ENCODE peak calls at places on chromosome 1, in nine cellular contexts. One of them, this sample, is unnamed.

GRCh38 chr1:158095737-158096335 is 84.9 kb upstream of the CD1D start:
- DNase-seq in GM23248: peak; percentile 56
- DNase-seq in tibial nerve: no peak
- DNase-seq in right cardiac atrium: no peak
- DNase-seq in CD8-positive, alpha-beta memory T cell: no peak
- DNase-seq in CD8-positive, alpha-beta T cell: peak; percentile 26
- DNase-seq in cardiac muscle cell: peak; percentile 35
- DNase-seq in astrocyte: no peak
- DNase-seq in DND-41: peak; percentile 56
- DNase-seq in this sample: no peak

GRCh38 chr1:228868731-228869024 is 133.4 kb downstream of the RHOU start:
- DNase-seq in CD8-positive, alpha-beta T cell: no peak
- DNase-seq in cardiac muscle cell: no peak
- DNase-seq in right cardiac atrium: no peak
- DNase-seq in DND-41: no peak
- DNase-seq in astrocyte: no peak
- DNase-seq in tibial nerve: no peak
- DNase-seq in GM23248: no peak
- DNase-seq in CD8-positive, alpha-beta memory T cell: no peak
- DNase-seq in this sample: no peak

GRCh38 chr1:82848043-82848442 is 1047.3 kb downstream of the ADGRL2 start:
- DNase-seq in CD8-positive, alpha-beta T cell: no peak
- DNase-seq in tibial nerve: no peak
- DNase-seq in astrocyte: no peak
- DNase-seq in cardiac muscle cell: no peak
- DNase-seq in CD8-positive, alpha-beta memory T cell: no peak
- DNase-seq in GM23248: no peak
- DNase-seq in DND-41: no peak
- DNase-seq in right cardiac atrium: no peak
- DNase-seq in this sample: no peak

GRCh38 chr1:72601035-72601674 is 318.8 kb upstream of the NEGR1 start:
- DNase-seq in cardiac muscle cell: no peak
- DNase-seq in tibial nerve: no peak
- DNase-seq in GM23248: no peak
- DNase-seq in CD8-positive, alpha-beta T cell: no peak
- DNase-seq in DND-41: no peak
- DNase-seq in CD8-positive, alpha-beta memory T cell: no peak
- DNase-seq in astrocyte: no peak
- DNase-seq in right cardiac atrium: no peak
- DNase-seq in this sample: no peak

GRCh38 chr1:228802386-228803221 is 67.3 kb downstream of the RHOU start:
- DNase-seq in right cardiac atrium: peak; percentile 62
- DNase-seq in astrocyte: no peak
- DNase-seq in CD8-positive, alpha-beta T cell: no peak
- DNase-seq in tibial nerve: peak; percentile 18
- DNase-seq in DND-41: no peak
- DNase-seq in GM23248: peak; percentile 11
- DNase-seq in CD8-positive, alpha-beta memory T cell: no peak
- DNase-seq in cardiac muscle cell: no peak
- DNase-seq in this sample: no peak

GRCh38 chr1:84642776-84643175 is 47.5 kb downstream of the SSX2IP start:
- DNase-seq in CD8-positive, alpha-beta memory T cell: no peak
- DNase-seq in tibial nerve: no peak
- DNase-seq in DND-41: no peak
- DNase-seq in GM23248: no peak
- DNase-seq in right cardiac atrium: no peak
- DNase-seq in CD8-positive, alpha-beta T cell: no peak
- DNase-seq in cardiac muscle cell: peak; percentile 36
- DNase-seq in astrocyte: no peak
- DNase-seq in this sample: no peak

GRCh38 chr1:56833088-56833487 is 13.9 kb upstream of the FYB2 start:
- DNase-seq in CD8-positive, alpha-beta memory T cell: no peak
- DNase-seq in right cardiac atrium: no peak
- DNase-seq in CD8-positive, alpha-beta T cell: no peak
- DNase-seq in DND-41: no peak
- DNase-seq in GM23248: no peak
- DNase-seq in astrocyte: no peak
- DNase-seq in cardiac muscle cell: no peak
- DNase-seq in tibial nerve: no peak
- DNase-seq in this sample: no peak

GRCh38 chr1:47415728-47416318 is at the start of gene FOXE3:
- DNase-seq in CD8-positive, alpha-beta T cell: no peak
- DNase-seq in right cardiac atrium: no peak
- DNase-seq in astrocyte: no peak
- DNase-seq in GM23248: no peak
- DNase-seq in DND-41: no peak
- DNase-seq in cardiac muscle cell: no peak
- DNase-seq in CD8-positive, alpha-beta memory T cell: no peak
- DNase-seq in tibial nerve: no peak
- DNase-seq in this sample: no peak

GRCh38 chr1:115302390-115302961 is 35.6 kb downstream of the NGF start:
- DNase-seq in GM23248: peak; percentile 96
- DNase-seq in CD8-positive, alpha-beta T cell: no peak
- DNase-seq in right cardiac atrium: peak; percentile 36
- DNase-seq in cardiac muscle cell: no peak
- DNase-seq in astrocyte: peak; percentile 93
- DNase-seq in tibial nerve: peak; percentile 28
- DNase-seq in CD8-positive, alpha-beta memory T cell: no peak
- DNase-seq in DND-41: no peak
- DNase-seq in this sample: no peak

GRCh38 chr1:156477526-156478249 is 22.9 kb downstream of the MEF2D start:
- DNase-seq in GM23248: peak; percentile 66
- DNase-seq in CD8-positive, alpha-beta T cell: no peak
- DNase-seq in astrocyte: no peak
- DNase-seq in DND-41: no peak
- DNase-seq in CD8-positive, alpha-beta memory T cell: no peak
- DNase-seq in tibial nerve: no peak
- DNase-seq in cardiac muscle cell: no peak
- DNase-seq in right cardiac atrium: no peak
- DNase-seq in this sample: no peak

GRCh38 chr1:3735027-3735682 is 17.1 kb upstream of the CCDC27 start:
- DNase-seq in GM23248: no peak
- DNase-seq in tibial nerve: no peak
- DNase-seq in astrocyte: no peak
- DNase-seq in CD8-positive, alpha-beta memory T cell: no peak
- DNase-seq in right cardiac atrium: no peak
- DNase-seq in cardiac muscle cell: no peak
- DNase-seq in CD8-positive, alpha-beta T cell: no peak
- DNase-seq in DND-41: no peak
- DNase-seq in this sample: no peak

GRCh38 chr1:209040351-209040750 is 543.2 kb upstream of the CAMK1G start:
- DNase-seq in CD8-positive, alpha-beta memory T cell: no peak
- DNase-seq in GM23248: peak; percentile 40
- DNase-seq in CD8-positive, alpha-beta T cell: no peak
- DNase-seq in DND-41: no peak
- DNase-seq in astrocyte: no peak
- DNase-seq in tibial nerve: no peak
- DNase-seq in cardiac muscle cell: no peak
- DNase-seq in right cardiac atrium: no peak
- DNase-seq in this sample: no peak

GRCh38 chr1:155678027-155678426 is 10.5 kb downstream of the YY1AP1 start:
- DNase-seq in CD8-positive, alpha-beta T cell: no peak
- DNase-seq in astrocyte: no peak
- DNase-seq in CD8-positive, alpha-beta memory T cell: no peak
- DNase-seq in GM23248: no peak
- DNase-seq in cardiac muscle cell: no peak
- DNase-seq in tibial nerve: no peak
- DNase-seq in right cardiac atrium: no peak
- DNase-seq in DND-41: no peak
- DNase-seq in this sample: no peak

GRCh38 chr1:154622503-154623039 is 14.6 kb upstream of the ADAR start:
- DNase-seq in cardiac muscle cell: no peak
- DNase-seq in right cardiac atrium: no peak
- DNase-seq in astrocyte: no peak
- DNase-seq in GM23248: no peak
- DNase-seq in CD8-positive, alpha-beta T cell: no peak
- DNase-seq in tibial nerve: no peak
- DNase-seq in DND-41: no peak
- DNase-seq in CD8-positive, alpha-beta memory T cell: no peak
- DNase-seq in this sample: no peak

GRCh38 chr1:37448691-37449417 is 25.5 kb upstream of the ZC3H12A start:
- DNase-seq in GM23248: peak; percentile 60
- DNase-seq in tibial nerve: no peak
- DNase-seq in CD8-positive, alpha-beta memory T cell: no peak
- DNase-seq in CD8-positive, alpha-beta T cell: no peak
- DNase-seq in astrocyte: no peak
- DNase-seq in cardiac muscle cell: no peak
- DNase-seq in right cardiac atrium: no peak
- DNase-seq in DND-41: no peak
- DNase-seq in this sample: no peak

GRCh38 chr1:156627313-156627880 is 8.2 kb downstream of the HAPLN2 start:
- DNase-seq in right cardiac atrium: no peak
- DNase-seq in GM23248: peak; percentile 59
- DNase-seq in DND-41: peak; percentile 50
- DNase-seq in CD8-positive, alpha-beta memory T cell: peak; percentile 53
- DNase-seq in astrocyte: peak; percentile 23
- DNase-seq in tibial nerve: no peak
- DNase-seq in CD8-positive, alpha-beta T cell: peak; percentile 42
- DNase-seq in cardiac muscle cell: peak; percentile 63
- DNase-seq in this sample: no peak

GRCh38 chr1:221419513-221420088 is 322.3 kb downstream of the DUSP10 start:
- DNase-seq in tibial nerve: no peak
- DNase-seq in cardiac muscle cell: no peak
- DNase-seq in right cardiac atrium: no peak
- DNase-seq in CD8-positive, alpha-beta T cell: no peak
- DNase-seq in CD8-positive, alpha-beta memory T cell: no peak
- DNase-seq in GM23248: peak; percentile 91
- DNase-seq in astrocyte: peak; percentile 96
- DNase-seq in DND-41: no peak
- DNase-seq in this sample: no peak

GRCh38 chr1:16907870-16908758 is 12.3 kb downstream of the RNU1-2 start:
- DNase-seq in tibial nerve: no peak
- DNase-seq in GM23248: no peak
- DNase-seq in astrocyte: no peak
- DNase-seq in cardiac muscle cell: no peak
- DNase-seq in CD8-positive, alpha-beta memory T cell: no peak
- DNase-seq in right cardiac atrium: no peak
- DNase-seq in DND-41: no peak
- DNase-seq in CD8-positive, alpha-beta T cell: no peak
- DNase-seq in this sample: no peak

GRCh38 chr1:67626495-67627235 is 58.3 kb upstream of the GADD45A start:
- DNase-seq in CD8-positive, alpha-beta T cell: no peak
- DNase-seq in CD8-positive, alpha-beta memory T cell: no peak
- DNase-seq in right cardiac atrium: no peak
- DNase-seq in DND-41: no peak
- DNase-seq in astrocyte: peak; percentile 80
- DNase-seq in tibial nerve: no peak
- DNase-seq in GM23248: peak; percentile 67
- DNase-seq in cardiac muscle cell: no peak
- DNase-seq in this sample: no peak

GRCh38 chr1:36971832-36972231 is 62.5 kb downstream of the GRIK3 start:
- DNase-seq in cardiac muscle cell: no peak
- DNase-seq in tibial nerve: no peak
- DNase-seq in GM23248: no peak
- DNase-seq in astrocyte: no peak
- DNase-seq in CD8-positive, alpha-beta T cell: no peak
- DNase-seq in right cardiac atrium: no peak
- DNase-seq in DND-41: no peak
- DNase-seq in CD8-positive, alpha-beta memory T cell: no peak
- DNase-seq in this sample: no peak

GRCh38 chr1:230157409-230158390 is 90.7 kb downstream of the GALNT2 start:
- DNase-seq in CD8-positive, alpha-beta memory T cell: no peak
- DNase-seq in right cardiac atrium: no peak
- DNase-seq in tibial nerve: no peak
- DNase-seq in cardiac muscle cell: no peak
- DNase-seq in astrocyte: no peak
- DNase-seq in GM23248: no peak
- DNase-seq in DND-41: no peak
- DNase-seq in CD8-positive, alpha-beta T cell: no peak
- DNase-seq in this sample: no peak

GRCh38 chr1:65955071-65955470 is 162.4 kb downstream of the PDE4B start:
- DNase-seq in CD8-positive, alpha-beta T cell: no peak
- DNase-seq in astrocyte: no peak
- DNase-seq in GM23248: no peak
- DNase-seq in right cardiac atrium: no peak
- DNase-seq in tibial nerve: no peak
- DNase-seq in DND-41: no peak
- DNase-seq in CD8-positive, alpha-beta memory T cell: no peak
- DNase-seq in cardiac muscle cell: no peak
- DNase-seq in this sample: no peak

GRCh38 chr1:15816674-15817073 is 9.2 kb upstream of the UQCRHL start:
- DNase-seq in GM23248: peak; percentile 34
- DNase-seq in CD8-positive, alpha-beta T cell: no peak
- DNase-seq in CD8-positive, alpha-beta memory T cell: no peak
- DNase-seq in astrocyte: no peak
- DNase-seq in right cardiac atrium: no peak
- DNase-seq in DND-41: no peak
- DNase-seq in tibial nerve: no peak
- DNase-seq in cardiac muscle cell: no peak
- DNase-seq in this sample: no peak
- H3K4me1 ChIP-seq in GM23248: peaks cover 10% of the 10 kb centered on the region
- H3K4me1 ChIP-seq in CD8-positive, alpha-beta T cell: no peaks in the 10 kb centered on the region
- H3K4me1 ChIP-seq in CD8-positive, alpha-beta memory T cell: no peaks in the 10 kb centered on the region
- H3K4me1 ChIP-seq in astrocyte: no peaks in the 10 kb centered on the region
- H3K4me1 ChIP-seq in right cardiac atrium: no peaks in the 10 kb centered on the region
- H3K4me1 ChIP-seq in DND-41: no peaks in the 10 kb centered on the region
- H3K4me1 ChIP-seq in tibial nerve: no peaks in the 10 kb centered on the region
- H3K4me1 ChIP-seq in cardiac muscle cell: no peaks in the 10 kb centered on the region
- H3K4me1 ChIP-seq in this sample: no peaks in the 10 kb centered on the region

GRCh38 chr1:5880630-5881405 is 111.4 kb downstream of the NPHP4 start:
- DNase-seq in tibial nerve: no peak
- DNase-seq in GM23248: no peak
- DNase-seq in astrocyte: no peak
- DNase-seq in CD8-positive, alpha-beta T cell: no peak
- DNase-seq in right cardiac atrium: no peak
- DNase-seq in CD8-positive, alpha-beta memory T cell: peak; percentile 22
- DNase-seq in DND-41: no peak
- DNase-seq in cardiac muscle cell: no peak
- DNase-seq in this sample: no peak
- H3K4me1 ChIP-seq in tibial nerve: no peaks in the 10 kb centered on the region
- H3K4me1 ChIP-seq in GM23248: no peaks in the 10 kb centered on the region
- H3K4me1 ChIP-seq in astrocyte: no peaks in the 10 kb centered on the region
- H3K4me1 ChIP-seq in CD8-positive, alpha-beta T cell: no peaks in the 10 kb centered on the region
- H3K4me1 ChIP-seq in right cardiac atrium: no peaks in the 10 kb centered on the region
- H3K4me1 ChIP-seq in CD8-positive, alpha-beta memory T cell: no peaks in the 10 kb centered on the region
- H3K4me1 ChIP-seq in DND-41: no peaks in the 10 kb centered on the region
- H3K4me1 ChIP-seq in cardiac muscle cell: peaks cover 5% of the 10 kb centered on the region
- H3K4me1 ChIP-seq in this sample: no peaks in the 10 kb centered on the region

DNA sequence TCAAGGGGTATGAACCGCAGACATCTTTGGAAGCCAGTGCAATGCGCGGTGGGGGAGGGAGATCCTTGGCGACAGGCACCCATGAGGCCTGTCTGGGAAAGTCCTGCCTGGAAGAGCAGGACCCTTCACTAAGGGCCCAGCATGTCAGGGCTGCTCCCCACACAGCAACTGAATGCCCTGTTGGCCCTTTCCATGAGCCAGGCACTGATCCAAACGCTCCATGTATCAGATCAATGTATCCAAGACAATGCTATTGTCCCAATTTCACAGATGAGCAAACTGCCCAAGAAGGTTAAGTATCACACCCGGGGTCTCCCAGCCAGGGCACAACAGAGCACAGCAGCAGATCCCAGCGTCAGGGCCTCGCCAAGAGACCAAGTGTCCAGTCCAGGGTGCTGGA is 328.1 kb downstream of the NPHP4 start:
- DNase-seq in GM23248: no peak
- DNase-seq in cardiac muscle cell: no peak
- DNase-seq in astrocyte: no peak
- DNase-seq in right cardiac atrium: no peak
- DNase-seq in CD8-positive, alpha-beta T cell: no peak
- DNase-seq in CD8-positive, alpha-beta memory T cell: no peak
- DNase-seq in tibial nerve: no peak
- DNase-seq in DND-41: no peak
- DNase-seq in this sample: no peak
- H3K4me1 ChIP-seq in GM23248: no peaks in the 10 kb centered on the region
- H3K4me1 ChIP-seq in cardiac muscle cell: no peaks in the 10 kb centered on the region
- H3K4me1 ChIP-seq in astrocyte: no peaks in the 10 kb centered on the region
- H3K4me1 ChIP-seq in right cardiac atrium: peaks cover 2% of the 10 kb centered on the region
- H3K4me1 ChIP-seq in CD8-positive, alpha-beta T cell: peaks cover 35% of the 10 kb centered on the region
- H3K4me1 ChIP-seq in CD8-positive, alpha-beta memory T cell: peaks cover 23% of the 10 kb centered on the region
- H3K4me1 ChIP-seq in tibial nerve: no peaks in the 10 kb centered on the region
- H3K4me1 ChIP-seq in DND-41: no peaks in the 10 kb centered on the region
- H3K4me1 ChIP-seq in this sample: no peaks in the 10 kb centered on the region

GRCh38 chr1:224623310-224623714 is 7.2 kb downstream of the CNIH3 start:
- DNase-seq in astrocyte: peak; percentile 77
- DNase-seq in CD8-positive, alpha-beta T cell: no peak
- DNase-seq in cardiac muscle cell: no peak
- DNase-seq in tibial nerve: no peak
- DNase-seq in GM23248: peak; percentile 77
- DNase-seq in CD8-positive, alpha-beta memory T cell: no peak
- DNase-seq in DND-41: peak; percentile 32
- DNase-seq in right cardiac atrium: no peak
- DNase-seq in this sample: no peak
- H3K4me1 ChIP-seq in astrocyte: peaks cover 42% of the 10 kb centered on the region
- H3K4me1 ChIP-seq in CD8-positive, alpha-beta T cell: peaks cover 24% of the 10 kb centered on the region
- H3K4me1 ChIP-seq in cardiac muscle cell: peaks cover 6% of the 10 kb centered on the region
- H3K4me1 ChIP-seq in tibial nerve: no peaks in the 10 kb centered on the region
- H3K4me1 ChIP-seq in GM23248: peaks cover 33% of the 10 kb centered on the region
- H3K4me1 ChIP-seq in CD8-positive, alpha-beta memory T cell: peaks cover 34% of the 10 kb centered on the region
- H3K4me1 ChIP-seq in DND-41: peaks cover 61% of the 10 kb centered on the region
- H3K4me1 ChIP-seq in right cardiac atrium: no peaks in the 10 kb centered on the region
- H3K4me1 ChIP-seq in this sample: no peaks in the 10 kb centered on the region